ENCODE peak calls at places on chromosomes 5 and 9, in four cellular contexts. N is GM12878, E is SK-N-SH, Q is HCT116. Y is an unnamed sample.
A peak's percentile ranks its signal among the peaks of the same experiment; 100 is the strongest.

GRCh38 chr9:130627051-130627450 is 37.3 kb upstream of the PRDM12 start:
- DNase-seq in N (no peak), E (no peak), Q (no peak), Y (no peak)

GRCh38 chr5:80797428-80798024 is 142.7 kb upstream of the DHFR start:
- DNase-seq in N (no peak), E (no peak), Q (no peak), Y (no peak)

GRCh38 chr9:96009690-96010477 is 134.4 kb downstream of the ERCC6L2 start:
- DNase-seq in N (no peak), E (no peak), Q (no peak), Y (no peak)

GRCh38 chr9:94086961-94087360 is 2.7 kb downstream of the PTPDC1 start:
- DNase-seq in N (no peak), E (no peak), Q (no peak), Y (no peak)

GRCh38 chr9:76528056-76528455 is 69.1 kb downstream of the GCNT1 start:
- DNase-seq in N (no peak), E (no peak), Q (no peak), Y (no peak)

GRCh38 chr5:77635617-77636422 is 2.7 kb downstream of the OTP start:
- DNase-seq in N (no peak), E (peak; percentile 25), Q (no peak), Y (no peak)

GRCh38 chr9:21840647-21841046 is 38.2 kb downstream of the MTAP start:
- DNase-seq in N (no peak), E (no peak), Q (no peak), Y (no peak)

GRCh38 chr5:141855265-141856029 is 22.8 kb downstream of the PCDH1 start:
- DNase-seq in N (no peak), E (peak; percentile 95), Q (no peak), Y (no peak)

GRCh38 chr9:34686231-34686630 is 4.8 kb downstream of the CCL19 start:
- DNase-seq in N (no peak), E (no peak), Q (no peak), Y (no peak)

GRCh38 chr5:62206150-62206829 is 99.7 kb upstream of the KIF2A start:
- DNase-seq in N (no peak), E (peak; percentile 11), Q (peak; percentile 38), Y (no peak)

DNA sequence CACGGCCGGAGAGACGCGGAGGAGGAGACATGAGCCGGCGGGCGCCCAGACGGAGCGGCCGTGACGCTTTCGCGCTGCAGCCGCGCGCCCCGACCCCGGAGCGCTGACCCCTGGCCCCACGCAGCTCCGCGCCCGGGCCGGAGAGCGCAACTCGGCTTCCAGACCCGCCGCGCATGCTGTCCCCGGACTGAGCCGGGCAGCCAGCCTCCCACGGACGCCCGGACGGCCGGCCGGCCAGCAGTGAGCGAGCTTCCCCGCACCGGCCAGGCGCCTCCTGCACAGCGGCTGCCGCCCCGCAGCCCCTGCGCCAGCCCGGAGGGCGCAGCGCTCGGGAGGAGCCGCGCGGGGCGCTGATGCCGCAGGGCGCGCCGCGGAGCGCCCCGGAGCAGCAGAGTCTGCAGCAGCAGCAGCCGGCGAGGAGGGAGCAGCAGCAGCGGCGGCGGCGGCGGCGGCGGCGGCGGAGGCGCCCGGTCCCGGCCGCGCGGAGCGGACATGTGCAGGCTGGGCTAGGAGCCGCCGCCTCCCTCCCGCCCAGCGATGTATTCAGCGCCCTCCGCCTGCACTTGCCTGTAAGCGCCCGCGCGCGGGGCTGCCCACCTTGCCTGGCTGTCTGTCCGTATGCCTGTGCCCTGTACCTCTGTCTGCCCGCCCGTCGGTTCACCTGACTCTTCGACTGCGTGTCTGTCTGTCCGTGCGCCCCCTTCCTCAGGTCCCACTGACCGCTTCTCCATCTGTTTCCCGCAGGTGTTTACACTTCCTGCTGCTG is 399 bp downstream of the FGF18 start:
- DNase-seq in N (no peak), E (peak; percentile 76), Q (no peak), Y (no peak)
- TF ChIP-seq SIN3A in N (no peak), E (no peak), Q (no peak), Y (no peak)

GRCh38 chr9:113222482-113222841 is 1.1 kb downstream of the SLC31A1 start:
- DNase-seq in N (no peak), E (no peak), Q (no peak), Y (no peak)

GRCh38 chr9:113221800-113222481 is 597 bp downstream of the SLC31A1 start:
- DNase-seq in N (no peak), E (peak; percentile 22), Q (no peak), Y (no peak)

GRCh38 chr9:113220467-113221002 is 542 bp downstream of the FKBP15 start:
- DNase-seq in N (no peak), E (no peak), Q (no peak), Y (no peak)

GRCh38 chr9:113219972-113220371 is 1.1 kb downstream of the FKBP15 start:
- DNase-seq in N (peak; percentile 77), E (no peak), Q (no peak), Y (no peak)

DNA sequence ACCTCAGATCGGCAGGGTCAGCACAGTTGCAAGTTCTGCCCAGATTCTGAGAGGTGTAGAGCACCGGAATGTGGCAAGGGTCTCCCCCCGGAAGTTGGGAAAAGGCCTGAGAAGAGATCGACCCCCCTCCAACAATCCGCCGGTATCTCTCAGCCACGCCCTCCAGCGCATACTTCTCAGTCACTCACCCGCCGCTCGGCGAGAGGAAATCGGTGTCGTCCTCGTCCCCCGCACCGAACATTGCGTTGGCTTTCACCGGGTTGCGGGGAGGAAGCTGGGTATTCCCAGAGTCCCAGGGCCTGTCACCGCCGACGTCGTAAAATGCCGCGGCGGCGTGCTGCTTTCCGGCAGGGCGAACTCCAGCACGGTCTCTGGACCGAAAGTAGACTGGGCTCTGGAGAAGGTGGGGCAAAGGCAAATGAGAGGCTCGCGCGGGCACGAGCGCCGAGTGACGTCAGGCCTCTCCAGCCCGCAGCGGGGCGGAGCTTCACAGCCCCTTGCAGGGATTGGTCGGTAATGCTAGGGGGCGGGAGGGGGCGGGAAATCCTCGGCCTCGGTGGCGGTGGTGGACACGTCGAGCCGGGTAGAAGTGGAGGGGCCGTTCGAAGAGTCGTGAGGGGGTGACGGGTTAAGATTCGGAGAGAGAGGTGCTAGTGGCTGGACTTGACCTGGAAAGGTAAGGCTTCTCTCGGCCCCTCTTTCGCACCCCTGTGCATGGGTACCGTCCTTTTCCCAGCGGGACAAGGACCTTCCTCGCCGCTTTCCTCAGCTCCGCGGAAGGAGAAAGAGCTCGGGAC is at the start of the genes FKBP15 and SLC31A1:
- DNase-seq in N (peak; percentile 94), E (peak; percentile 96), Q (peak; percentile 97), Y (peak; percentile 84)
- TF ChIP-seq REST in N (no peak), E (peak; percentile 28), Q (no peak), Y (no peak)

GRCh38 chr5:102450313-102450990 is 48.3 kb downstream of the SLCO6A1 start:
- DNase-seq in N (no peak), E (no peak), Q (peak; percentile 40), Y (no peak)
- TF ChIP-seq CTCF in N (peak; percentile 41), E (peak; percentile 30), Q (peak; percentile 59), Y (no peak)

DNA sequence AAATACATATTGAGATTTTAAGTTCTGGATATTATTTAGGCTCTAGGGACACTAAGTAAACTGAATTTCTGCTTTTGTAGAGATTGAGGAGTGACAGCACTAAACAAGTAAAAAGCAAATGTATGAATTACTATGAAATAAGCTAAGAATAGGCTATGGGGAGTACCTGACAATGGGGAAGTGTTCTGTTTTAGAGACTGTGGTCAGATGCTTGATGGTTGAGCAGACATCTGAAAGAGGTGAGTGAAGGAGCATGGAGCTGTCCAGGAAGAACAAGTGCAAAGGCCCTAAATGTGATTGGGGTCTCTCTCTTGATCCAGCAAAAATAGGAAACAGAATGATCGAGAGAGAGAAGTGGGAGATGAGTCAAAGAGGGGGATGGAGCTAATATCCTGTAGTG is 111.7 kb downstream of the JAKMIP2 start:
- DNase-seq in N (no peak), E (no peak), Q (no peak), Y (no peak)
- TF ChIP-seq SIN3A in N (no peak), E (no peak), Q (no peak), Y (no peak)

GRCh38 chr5:90873033-90873517 is 314.5 kb downstream of the ADGRV1 start:
- DNase-seq in N (no peak), E (no peak), Q (no peak), Y (no peak)
- TF ChIP-seq REST in N (no peak), E (no peak), Q (no peak), Y (no peak)

GRCh38 chr9:128190013-128190412 is 1.4 kb downstream of the CIZ1 start:
- DNase-seq in N (no peak), E (no peak), Q (no peak), Y (no peak)

GRCh38 chr9:128191406-128192046 is at the start of gene CIZ1:
- DNase-seq in N (no peak), E (peak; percentile 97), Q (peak; percentile 49), Y (no peak)

GRCh38 chr9:128193469-128194096 is 2.2 kb upstream of the CIZ1 start:
- DNase-seq in N (no peak), E (no peak), Q (no peak), Y (no peak)

GRCh38 chr9:128190516-128191405 is 611 bp downstream of the CIZ1 start:
- DNase-seq in N (no peak), E (no peak), Q (no peak), Y (no peak)

GRCh38 chr9:128192601-128193371 is 1.4 kb upstream of the CIZ1 start:
- DNase-seq in N (no peak), E (peak; percentile 90), Q (peak; percentile 95), Y (peak; percentile 75)
- TF ChIP-seq CTCF in N (no peak), E (peak; percentile 55), Q (no peak), Y (peak; percentile 84)

GRCh38 chr5:10726179-10726912 is 34.7 kb downstream of the DAP start:
- DNase-seq in N (no peak), E (no peak), Q (no peak), Y (no peak)
- TF ChIP-seq SIN3A in N (no peak), E (no peak), Q (no peak), Y (no peak)

DNA sequence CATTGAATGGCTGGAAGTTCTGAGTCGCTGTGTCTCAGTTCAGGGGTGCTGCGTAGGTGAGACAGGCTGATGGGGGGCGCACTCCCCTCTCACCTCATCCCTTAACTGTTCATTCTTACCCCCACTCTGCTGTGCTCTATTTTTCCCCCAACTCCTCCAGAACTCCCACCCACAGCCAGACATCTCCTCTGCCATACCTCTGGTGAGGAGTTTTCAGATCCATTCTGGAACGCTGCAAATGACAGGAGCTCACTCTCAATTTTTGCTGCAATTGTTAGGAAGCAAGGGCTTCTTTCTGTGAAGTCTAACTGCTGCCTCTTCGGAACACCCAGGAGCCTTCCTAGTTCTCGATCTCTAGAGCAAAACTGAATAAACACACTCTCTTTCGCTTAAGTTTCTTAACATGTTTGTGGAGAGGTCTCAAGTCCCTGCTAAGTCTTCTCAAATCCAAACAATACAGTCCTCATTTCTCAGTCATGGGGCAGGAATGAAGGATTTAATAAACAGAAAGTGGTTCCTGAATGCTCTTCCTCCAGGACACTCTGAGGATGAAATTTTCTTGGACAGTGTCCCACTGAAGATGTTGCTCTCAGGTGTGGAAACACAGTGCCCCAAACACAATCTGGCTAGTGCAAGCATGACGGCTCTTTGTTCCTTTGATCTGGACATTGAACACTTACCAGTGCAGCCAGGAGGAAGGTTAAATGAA is 387.7 kb downstream of the KDM4C start:
- DNase-seq in N (no peak), E (no peak), Q (no peak), Y (no peak)
- TF ChIP-seq REST in N (no peak), E (no peak), Q (no peak), Y (no peak)

Y was measured in Panc1.